ENCODE peak calls at places on chromosomes 2 and 18, in seven cellular contexts. One of them, this sample, is unnamed.

GRCh38 chr2:61978522-61978921 is 73.0 kb downstream of the COMMD1 start:
- DNase-seq in transverse colon: peak; percentile 37
- DNase-seq in lower leg skin: no peak
- DNase-seq in sciatic nerve: no peak
- DNase-seq in fibroblast of pulmonary artery: peak; percentile 8
- DNase-seq in SK-MEL-5: peak; percentile 84
- DNase-seq in kidney tubule cell: no peak
- DNase-seq in this sample: peak; percentile 65

GRCh38 chr2:234823877-234824376 is 127.9 kb upstream of the SH3BP4 start:
- DNase-seq in transverse colon: no peak
- DNase-seq in lower leg skin: peak; percentile 57
- DNase-seq in sciatic nerve: no peak
- DNase-seq in fibroblast of pulmonary artery: peak; percentile 98
- DNase-seq in SK-MEL-5: no peak
- DNase-seq in kidney tubule cell: peak; percentile 99
- DNase-seq in this sample: peak; percentile 91

GRCh38 chr2:13542061-13542460 is 825.3 kb downstream of the TRIB2 start:
- DNase-seq in transverse colon: no peak
- DNase-seq in lower leg skin: no peak
- DNase-seq in sciatic nerve: no peak
- DNase-seq in fibroblast of pulmonary artery: no peak
- DNase-seq in SK-MEL-5: peak; percentile 57
- DNase-seq in kidney tubule cell: no peak
- DNase-seq in this sample: no peak

GRCh38 chr2:101844055-101844635 is 146.6 kb downstream of the MAP4K4 start:
- DNase-seq in transverse colon: no peak
- DNase-seq in lower leg skin: no peak
- DNase-seq in sciatic nerve: no peak
- DNase-seq in fibroblast of pulmonary artery: peak; percentile 63
- DNase-seq in SK-MEL-5: no peak
- DNase-seq in kidney tubule cell: peak; percentile 23
- DNase-seq in this sample: no peak

GRCh38 chr18:40529478-40529877 is 1425.6 kb upstream of the PIK3C3 start:
- DNase-seq in transverse colon: no peak
- DNase-seq in lower leg skin: no peak
- DNase-seq in sciatic nerve: no peak
- DNase-seq in fibroblast of pulmonary artery: peak; percentile 47
- DNase-seq in SK-MEL-5: peak; percentile 2
- DNase-seq in kidney tubule cell: peak; percentile 54
- DNase-seq in this sample: no peak

GRCh38 chr2:13104765-13105164 is 388.0 kb downstream of the TRIB2 start:
- DNase-seq in transverse colon: no peak
- DNase-seq in lower leg skin: no peak
- DNase-seq in sciatic nerve: no peak
- DNase-seq in fibroblast of pulmonary artery: no peak
- DNase-seq in SK-MEL-5: no peak
- DNase-seq in kidney tubule cell: no peak
- DNase-seq in this sample: no peak

GRCh38 chr2:15919716-15920444 is 20.5 kb upstream of the MYCN start:
- DNase-seq in transverse colon: no peak
- DNase-seq in lower leg skin: no peak
- DNase-seq in sciatic nerve: no peak
- DNase-seq in fibroblast of pulmonary artery: no peak
- DNase-seq in SK-MEL-5: no peak
- DNase-seq in kidney tubule cell: no peak
- DNase-seq in this sample: no peak

GRCh38 chr2:68774569-68775271 is 40.1 kb downstream of the ARHGAP25 start:
- DNase-seq in transverse colon: peak; percentile 80
- DNase-seq in lower leg skin: peak; percentile 43
- DNase-seq in sciatic nerve: peak; percentile 72
- DNase-seq in fibroblast of pulmonary artery: peak; percentile 91
- DNase-seq in SK-MEL-5: no peak
- DNase-seq in kidney tubule cell: no peak
- DNase-seq in this sample: peak; percentile 66

GRCh38 chr2:191653669-191654402 is 24.1 kb upstream of the NABP1 start:
- DNase-seq in transverse colon: no peak
- DNase-seq in lower leg skin: no peak
- DNase-seq in sciatic nerve: no peak
- DNase-seq in fibroblast of pulmonary artery: no peak
- DNase-seq in SK-MEL-5: no peak
- DNase-seq in kidney tubule cell: no peak
- DNase-seq in this sample: no peak

GRCh38 chr2:133171396-133172004 is 396.8 kb downstream of the NCKAP5 start:
- DNase-seq in transverse colon: no peak
- DNase-seq in lower leg skin: peak; percentile 14
- DNase-seq in sciatic nerve: no peak
- DNase-seq in fibroblast of pulmonary artery: peak; percentile 81
- DNase-seq in SK-MEL-5: peak; percentile 79
- DNase-seq in kidney tubule cell: peak; percentile 71
- DNase-seq in this sample: peak; percentile 26

GRCh38 chr2:97718051-97718882 is 4.9 kb downstream of the ZAP70 start:
- DNase-seq in transverse colon: peak; percentile 58
- DNase-seq in lower leg skin: no peak
- DNase-seq in sciatic nerve: no peak
- DNase-seq in fibroblast of pulmonary artery: no peak
- DNase-seq in SK-MEL-5: no peak
- DNase-seq in kidney tubule cell: no peak
- DNase-seq in this sample: no peak

GRCh38 chr2:218024336-218024735 is 21.5 kb upstream of the TNS1 start:
- DNase-seq in transverse colon: peak; percentile 1
- DNase-seq in lower leg skin: no peak
- DNase-seq in sciatic nerve: peak; percentile 36
- DNase-seq in fibroblast of pulmonary artery: no peak
- DNase-seq in SK-MEL-5: no peak
- DNase-seq in kidney tubule cell: no peak
- DNase-seq in this sample: no peak

GRCh38 chr2:85668009-85668856 is at the start of gene SFTPB:
- DNase-seq in transverse colon: no peak
- DNase-seq in lower leg skin: no peak
- DNase-seq in sciatic nerve: no peak
- DNase-seq in fibroblast of pulmonary artery: peak; percentile 13
- DNase-seq in SK-MEL-5: no peak
- DNase-seq in kidney tubule cell: no peak
- DNase-seq in this sample: no peak

GRCh38 chr2:15302154-15302553 is 259.0 kb downstream of the NBAS start:
- DNase-seq in transverse colon: no peak
- DNase-seq in lower leg skin: no peak
- DNase-seq in sciatic nerve: no peak
- DNase-seq in fibroblast of pulmonary artery: peak; percentile 46
- DNase-seq in SK-MEL-5: no peak
- DNase-seq in kidney tubule cell: no peak
- DNase-seq in this sample: peak; percentile 49

GRCh38 chr18:50707841-50708240 is 112.0 kb downstream of the MRO start:
- DNase-seq in transverse colon: no peak
- DNase-seq in lower leg skin: peak; percentile 21
- DNase-seq in sciatic nerve: no peak
- DNase-seq in fibroblast of pulmonary artery: peak; percentile 2
- DNase-seq in SK-MEL-5: no peak
- DNase-seq in kidney tubule cell: no peak
- DNase-seq in this sample: no peak

GRCh38 chr2:134127496-134127895 is 126.4 kb upstream of the MGAT5 start:
- DNase-seq in transverse colon: no peak
- DNase-seq in lower leg skin: no peak
- DNase-seq in sciatic nerve: no peak
- DNase-seq in fibroblast of pulmonary artery: no peak
- DNase-seq in SK-MEL-5: no peak
- DNase-seq in kidney tubule cell: peak; percentile 61
- DNase-seq in this sample: no peak

GRCh38 chr2:226208726-226209125 is 590.9 kb downstream of the IRS1 start:
- DNase-seq in transverse colon: no peak
- DNase-seq in lower leg skin: no peak
- DNase-seq in sciatic nerve: no peak
- DNase-seq in fibroblast of pulmonary artery: peak; percentile 79
- DNase-seq in SK-MEL-5: no peak
- DNase-seq in kidney tubule cell: no peak
- DNase-seq in this sample: no peak

GRCh38 chr18:10973579-10974260 is 175.6 kb downstream of the PIEZO2 start:
- DNase-seq in transverse colon: no peak
- DNase-seq in lower leg skin: no peak
- DNase-seq in sciatic nerve: no peak
- DNase-seq in fibroblast of pulmonary artery: peak; percentile 29
- DNase-seq in SK-MEL-5: no peak
- DNase-seq in kidney tubule cell: no peak
- DNase-seq in this sample: no peak

GRCh38 chr2:234677758-234678538 is 181.1 kb upstream of the ARL4C start:
- DNase-seq in transverse colon: no peak
- DNase-seq in lower leg skin: no peak
- DNase-seq in sciatic nerve: no peak
- DNase-seq in fibroblast of pulmonary artery: peak; percentile 37
- DNase-seq in SK-MEL-5: no peak
- DNase-seq in kidney tubule cell: peak; percentile 74
- DNase-seq in this sample: no peak